ENCODE peak calls at places on chromosomes 7 and 10, in ten cellular contexts. C, I, P, Z, R, W, D, Q, T and N are unnamed samples.
A peak's percentile ranks its signal among the peaks of the same experiment; 100 is the strongest.

GRCh38 chr7:26500749-26501352 is 209.2 kb downstream of the SNX10 start:
- DNase-seq in Q (no peak), W (no peak), C (peak; percentile 63), I (peak; percentile 15), P (no peak), R (peak; percentile 52), D (no peak), T (no peak), Z (peak; percentile 55), N (no peak)

GRCh38 chr10:98636921-98637329 is 190.2 kb upstream of the HPS1 start:
- DNase-seq in Z (no peak), I (no peak), W (no peak), Q (no peak), T (no peak), C (no peak), R (no peak), P (no peak), D (no peak), N (no peak)

GRCh38 chr10:71772832-71773220 is 494 bp downstream of the VSIR start:
- DNase-seq in I (no peak), Z (no peak), P (no peak), R (no peak), W (no peak), C (no peak), Q (no peak), T (no peak), D (no peak), N (no peak)

GRCh38 chr7:29851487-29851886 is 45.2 kb downstream of the WIPF3 start:
- DNase-seq in D (no peak), T (no peak), Q (no peak), R (no peak), P (no peak), W (no peak), C (no peak), I (no peak), Z (no peak), N (peak; percentile 89)

GRCh38 chr10:46541017-46541661 is 15.3 kb downstream of the GPRIN2 start:
- DNase-seq in P (no peak), I (no peak), T (peak; percentile 77), R (no peak), C (peak; percentile 89), Z (peak; percentile 84), D (no peak), W (peak; percentile 65), Q (no peak), N (peak; percentile 69)

GRCh38 chr7:33155811-33156210 is 26.4 kb downstream of the BBS9 start:
- DNase-seq in Q (no peak), T (no peak), Z (no peak), C (no peak), I (no peak), D (no peak), W (no peak), R (no peak), P (no peak), N (no peak)

GRCh38 chr7:29255839-29256782 is 61.5 kb downstream of the CHN2 start:
- DNase-seq in P (no peak), Z (no peak), T (no peak), W (no peak), C (no peak), R (peak; percentile 70), D (no peak), I (no peak), Q (no peak), N (no peak)

GRCh38 chr7:81625311-81625651 is 144.6 kb downstream of the HGF start:
- DNase-seq in R (no peak), D (no peak), I (no peak), T (no peak), C (no peak), Z (no peak), W (no peak), P (no peak), Q (no peak), N (no peak)

GRCh38 chr7:102287465-102288146 is 938 bp downstream of the SH2B2 start:
- DNase-seq in T (peak; percentile 89), C (peak; percentile 76), W (peak; percentile 68), P (no peak), R (no peak), D (no peak), Z (peak; percentile 85), Q (no peak), I (no peak), N (peak; percentile 57)

GRCh38 chr7:12067156-12067831 is 143.8 kb upstream of the TMEM106B start:
- DNase-seq in I (peak; percentile 58), R (peak; percentile 60), D (no peak), Q (peak; percentile 56), W (no peak), P (peak; percentile 39), Z (peak; percentile 60), T (no peak), C (peak; percentile 89), N (peak; percentile 59)

GRCh38 chr7:18151419-18151818 is 123.8 kb upstream of the PRPS1L1 start:
- DNase-seq in W (no peak), D (no peak), R (no peak), T (no peak), Q (no peak), P (no peak), I (no peak), C (no peak), Z (peak; percentile 12), N (no peak)

DNA sequence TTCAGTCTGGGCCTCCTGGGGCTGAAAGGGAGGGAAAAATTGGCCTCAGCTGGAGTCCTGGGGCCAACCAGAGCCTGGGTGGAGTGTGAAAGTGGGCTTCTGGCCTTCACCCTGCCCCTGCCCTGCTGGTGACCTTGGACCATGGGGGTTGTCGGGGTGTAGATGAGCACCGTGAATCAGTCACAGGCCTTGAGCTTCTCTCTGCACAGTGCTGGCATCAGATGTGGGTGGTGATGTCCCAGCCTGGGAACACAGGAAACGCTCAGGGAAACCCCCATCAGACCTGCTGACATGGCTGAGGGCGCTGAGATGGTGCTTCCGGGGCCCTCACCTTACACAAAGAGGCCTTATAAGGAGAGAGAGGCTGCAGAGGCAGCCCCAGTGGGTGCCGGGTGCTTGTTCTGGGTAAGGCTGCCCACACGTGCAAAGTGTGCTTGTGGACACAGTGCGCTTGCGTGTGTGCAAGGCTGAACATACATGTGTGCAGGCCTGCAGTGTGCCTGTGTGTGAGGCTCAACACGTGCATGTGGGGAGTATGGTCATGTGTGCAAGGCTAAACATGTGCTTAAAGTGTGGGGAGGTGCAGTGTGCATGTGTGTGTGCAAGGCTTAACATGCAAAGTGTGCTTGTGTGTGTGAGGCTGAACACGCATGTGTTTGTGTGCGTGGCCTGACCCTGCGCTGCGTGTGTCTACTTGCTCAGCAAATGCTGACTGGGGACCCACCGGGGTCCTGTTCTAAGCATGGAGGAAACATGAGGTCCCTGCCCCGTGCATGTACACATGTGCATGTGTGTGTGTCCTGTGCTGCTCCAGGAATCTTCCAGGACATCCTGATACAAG is 6.5 kb downstream of the ARPC1B start:
- DNase-seq in T (peak; percentile 94), Z (peak; percentile 30), W (no peak), C (no peak), D (no peak), P (no peak), Q (no peak), I (no peak), R (no peak), N (peak; percentile 44)
- TF ChIP-seq POLR2AphosphoS5 in T (peak; percentile 86), Z (peak; percentile 9), W (no peak), C (no peak), D (no peak), P (no peak), Q (no peak), I (no peak), R (no peak), N (no peak)

GRCh38 chr7:120990468-120991118 is 2.1 kb downstream of the CPED1 start:
- DNase-seq in Q (no peak), Z (peak; percentile 24), R (no peak), I (no peak), D (no peak), P (no peak), C (no peak), T (no peak), W (no peak), N (no peak)

GRCh38 chr7:120991570-120991969 is 3.1 kb downstream of the CPED1 start:
- DNase-seq in P (no peak), W (no peak), I (no peak), D (no peak), T (no peak), Z (no peak), C (no peak), R (no peak), Q (no peak), N (no peak)

GRCh38 chr7:120989571-120990220 is 1.2 kb downstream of the CPED1 start:
- DNase-seq in R (no peak), Q (no peak), P (no peak), D (no peak), I (no peak), Z (peak; percentile 31), T (peak; percentile 67), W (peak; percentile 72), C (no peak), N (no peak)

GRCh38 chr7:120992272-120993010 is 3.9 kb downstream of the CPED1 start:
- DNase-seq in R (no peak), I (no peak), D (no peak), W (no peak), Q (no peak), T (no peak), P (no peak), C (no peak), Z (no peak), N (no peak)

DNA sequence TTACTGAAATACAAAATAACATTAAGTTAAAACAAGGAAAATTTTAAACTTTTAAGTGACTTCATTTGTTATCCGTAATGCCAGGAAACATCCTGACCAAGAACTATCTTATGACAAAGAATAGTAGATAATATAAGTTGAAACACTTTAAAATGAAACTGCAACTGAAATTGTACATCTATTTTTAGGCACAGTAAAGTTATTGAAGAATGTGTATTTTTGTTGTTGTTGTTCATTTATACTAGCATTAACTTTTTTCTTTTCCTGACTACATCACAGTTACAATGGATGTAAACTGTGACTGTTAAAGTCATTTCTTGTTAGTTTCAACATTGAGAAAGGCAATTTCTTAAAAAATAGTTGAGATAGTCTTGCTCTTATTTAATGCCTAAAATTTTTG is 2.6 kb downstream of the CPED1 start:
- DNase-seq in Q (no peak), R (no peak), W (no peak), I (no peak), T (no peak), P (no peak), D (no peak), Z (no peak), C (no peak), N (no peak)
- H3K27ac ChIP-seq in Q (no peak overlapping the region), R (no peak overlapping the region), W (peak overlapping the region; percentile 4), I (no peak overlapping the region), T (peak overlapping the region; percentile 87), P (no peak overlapping the region), D (no peak overlapping the region), Z (peak overlapping the region; percentile 66), C (no peak overlapping the region), N (peak overlapping the region; percentile 85)

GRCh38 chr7:128940494-128941322 is 3.0 kb downstream of the IRF5 start:
- DNase-seq in I (no peak), T (peak; percentile 97), P (no peak), Q (no peak), D (no peak), Z (peak; percentile 39), C (no peak), W (no peak), R (no peak), N (peak; percentile 63)
- TF ChIP-seq POLR2AphosphoS5 in I (no peak), T (peak; percentile 55), P (no peak), Q (no peak), D (no peak), Z (no peak), C (no peak), W (no peak), R (no peak), N (no peak)

DNA sequence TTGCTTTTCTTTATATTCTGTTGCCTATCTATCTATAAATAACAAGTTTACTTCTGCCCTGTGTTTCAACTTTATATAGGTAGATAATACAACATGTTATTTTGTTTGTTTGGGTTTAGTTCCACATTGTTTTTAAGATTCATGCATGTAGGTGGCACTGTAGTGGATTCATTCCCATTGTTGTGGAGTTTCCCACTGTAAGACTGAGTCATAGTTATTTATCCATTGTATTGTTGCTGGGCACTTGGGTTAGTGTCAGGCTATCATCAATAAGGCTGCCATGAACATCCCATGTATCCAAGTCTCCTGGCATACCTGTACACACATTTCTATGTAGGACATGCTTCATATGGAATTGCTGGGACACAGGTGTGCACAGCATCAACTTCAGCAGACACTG is 127.7 kb downstream of the ARHGAP22 start:
- DNase-seq in C (no peak), I (no peak), Z (no peak), P (no peak), D (no peak), W (no peak), R (peak; percentile 46), T (no peak), Q (no peak), N (no peak)
- H3K27ac ChIP-seq in C (no peak overlapping the region), I (no peak overlapping the region), Z (peak overlapping the region; percentile 94), P (no peak overlapping the region), D (no peak overlapping the region), W (no peak overlapping the region), R (no peak overlapping the region), T (no peak overlapping the region), Q (no peak overlapping the region), N (no peak overlapping the region)